ENCODE peak calls at places on chromosome X, in five cellular contexts. H, Z, V, A and G are unnamed samples.

GRCh38 chrX:130024127-130024526 is 41.7 kb downstream of the BCORL1 start:
- DNase-seq in H (peak; percentile 6), Z (peak; percentile 83), V (peak; percentile 49), A (peak; percentile 66), G (peak; percentile 75)

GRCh38 chrX:17374619-17375360 is at the start of gene NHS:
- DNase-seq in H (no peak), Z (peak; percentile 78), V (peak; percentile 51), A (peak; percentile 62), G (peak; percentile 14)

GRCh38 chrX:41923925-41924693 is 755 bp upstream of the CASK start:
- DNase-seq in H (no peak), Z (no peak), V (peak; percentile 50), A (peak; percentile 21), G (peak; percentile 41)

GRCh38 chrX:3962511-3963350 is 249.3 kb upstream of the PRKX start:
- DNase-seq in H (no peak), Z (no peak), V (no peak), A (peak; percentile 22), G (peak; percentile 50)

GRCh38 chrX:48792219-48792618 is 5.8 kb downstream of the GATA1 start:
- DNase-seq in H (no peak), Z (no peak), V (no peak), A (no peak), G (no peak)

GRCh38 chrX:632391-633042 is 1.9 kb downstream of the SHOX start:
- DNase-seq in H (no peak), Z (no peak), V (no peak), A (no peak), G (no peak)

GRCh38 chrX:2243913-2244460 is 256.8 kb downstream of the DHRSX start:
- DNase-seq in H (peak; percentile 80), Z (no peak), V (no peak), A (peak; percentile 62), G (no peak)

GRCh38 chrX:12903646-12904045 is 2.8 kb upstream of the TLR8 start:
- DNase-seq in H (peak; percentile 29), Z (no peak), V (no peak), A (peak; percentile 52), G (no peak)

GRCh38 chrX:9171841-9172240 is 137.9 kb upstream of the FAM9B start:
- DNase-seq in H (no peak), Z (no peak), V (no peak), A (peak; percentile 57), G (no peak)

GRCh38 chrX:64977830-64978229 is 1.6 kb upstream of the ZC4H2 start:
- DNase-seq in H (no peak), Z (no peak), V (no peak), A (peak; percentile 55), G (no peak)

GRCh38 chrX:64642482-64642881 is 247.2 kb upstream of the MTMR8 start:
- DNase-seq in H (no peak), Z (no peak), V (no peak), A (no peak), G (peak; percentile 39)

GRCh38 chrX:110317079-110317819 is 636 bp downstream of the AMMECR1 start:
- DNase-seq in H (no peak), Z (no peak), V (peak; percentile 43), A (peak; percentile 16), G (no peak)

GRCh38 chrX:115642895-115643530 is 82.0 kb downstream of the PLS3 start:
- DNase-seq in H (peak; percentile 55), Z (peak; percentile 52), V (no peak), A (peak; percentile 84), G (peak; percentile 68)

GRCh38 chrX:37873220-37873619 is 25.8 kb upstream of the DYNLT3 start:
- DNase-seq in H (no peak), Z (no peak), V (no peak), A (no peak), G (no peak)

GRCh38 chrX:40096395-40097091 is 1.2 kb downstream of the BCOR start:
- DNase-seq in H (no peak), Z (no peak), V (peak; percentile 65), A (no peak), G (no peak)

GRCh38 chrX:70908541-70908940 is at the start of gene TEX11:
- DNase-seq in H (no peak), Z (no peak), V (no peak), A (no peak), G (no peak)

GRCh38 chrX:44828008-44828605 is 15.7 kb upstream of the DUSP21 start:
- DNase-seq in H (peak; percentile 36), Z (no peak), V (no peak), A (peak; percentile 95), G (peak; percentile 37)

GRCh38 chrX:40267334-40268118 is 169.8 kb upstream of the BCOR start:
- DNase-seq in H (no peak), Z (no peak), V (no peak), A (no peak), G (no peak)

GRCh38 chrX:32896132-32896531 is 315.2 kb downstream of the DMD start:
- DNase-seq in H (no peak), Z (no peak), V (no peak), A (no peak), G (no peak)

GRCh38 chrX:111490683-111491082 is 20.8 kb upstream of the SERTM2 start:
- DNase-seq in H (no peak), Z (no peak), V (no peak), A (peak; percentile 25), G (no peak)

GRCh38 chrX:133415276-133416105 is at the start of gene GPC4:
- DNase-seq in H (no peak), Z (peak; percentile 62), V (peak; percentile 50), A (peak; percentile 52), G (peak; percentile 62)

GRCh38 chrX:41607264-41607832 is 81.4 kb upstream of the GPR34 start:
- DNase-seq in H (no peak), Z (no peak), V (no peak), A (no peak), G (no peak)

GRCh38 chrX:19625612-19626011 is 110.3 kb upstream of the MAP3K15 start:
- DNase-seq in H (no peak), Z (no peak), V (no peak), A (peak; percentile 9), G (no peak)

GRCh38 chrX:101287402-101287801 is 3.7 kb downstream of the TAF7L start:
- DNase-seq in H (peak; percentile 11), Z (no peak), V (no peak), A (peak; percentile 64), G (peak; percentile 69)

GRCh38 chrX:123425904-123426303 is 241.8 kb downstream of the GRIA3 start:
- DNase-seq in H (no peak), Z (no peak), V (peak; percentile 46), A (peak; percentile 73), G (no peak)

GRCh38 chrX:20205927-20206708 is 60.6 kb downstream of the RPS6KA3 start:
- DNase-seq in H (no peak), Z (no peak), V (no peak), A (no peak), G (no peak)

GRCh38 chrX:38939067-38939466 is 137.8 kb downstream of the MID1IP1 start:
- DNase-seq in H (no peak), Z (no peak), V (no peak), A (peak; percentile 96), G (no peak)

GRCh38 chrX:115233497-115234219 is at the start of gene LRCH2:
- DNase-seq in H (no peak), Z (peak; percentile 45), V (peak; percentile 71), A (peak; percentile 37), G (peak; percentile 45)

GRCh38 chrX:11754958-11755645 is 2.9 kb upstream of the MSL3 start:
- DNase-seq in H (no peak), Z (no peak), V (no peak), A (no peak), G (no peak)

GRCh38 chrX:26613951-26614350 is 398.0 kb downstream of the MAGEB5 start:
- DNase-seq in H (no peak), Z (no peak), V (no peak), A (no peak), G (no peak)

GRCh38 chrX:69065451-69065850 is 99.8 kb downstream of the PJA1 start:
- DNase-seq in H (no peak), Z (peak; percentile 18), V (peak; percentile 19), A (peak; percentile 44), G (no peak)

GRCh38 chrX:20620301-20620700 is 353.6 kb upstream of the RPS6KA3 start:
- DNase-seq in H (no peak), Z (no peak), V (no peak), A (peak; percentile 89), G (no peak)

GRCh38 chrX:134718329-134719317 is 60.4 kb upstream of the PLAC1 start:
- DNase-seq in H (peak; percentile 98), Z (no peak), V (no peak), A (peak; percentile 96), G (no peak)

GRCh38 chrX:112043997-112044396 is 38.6 kb downstream of the TRPC5 start:
- DNase-seq in H (no peak), Z (no peak), V (no peak), A (peak; percentile 15), G (peak; percentile 43)